ENCODE peak calls at places on chromosome 6, in five cellular contexts. One of them, this sample, is unnamed.

GRCh38 chr6:89348372-89348771 is 4.2 kb downstream of the UBE2J1 start:
- DNase-seq in uterus: no peak
- DNase-seq in brain microvascular endothelial cell: no peak
- DNase-seq in right cardiac atrium: no peak
- DNase-seq in breast epithelium: no peak
- DNase-seq in this sample: no peak

GRCh38 chr6:9467746-9468145 is 947.1 kb downstream of the TFAP2A start:
- DNase-seq in breast epithelium: peak
- DNase-seq in brain microvascular endothelial cell: peak
- DNase-seq in right cardiac atrium: no peak
- DNase-seq in uterus: no peak
- DNase-seq in this sample: no peak

GRCh38 chr6:88813045-88813444 is 150.4 kb downstream of the RNGTT start:
- DNase-seq in right cardiac atrium: no peak
- DNase-seq in brain microvascular endothelial cell: no peak
- DNase-seq in uterus: no peak
- DNase-seq in breast epithelium: no peak
- DNase-seq in this sample: no peak

GRCh38 chr6:12483712-12484111 is 193.6 kb downstream of the EDN1 start:
- DNase-seq in uterus: no peak
- DNase-seq in breast epithelium: no peak
- DNase-seq in right cardiac atrium: no peak
- DNase-seq in brain microvascular endothelial cell: peak
- DNase-seq in this sample: no peak

GRCh38 chr6:93675856-93676255 is 256.5 kb upstream of the EPHA7 start:
- DNase-seq in breast epithelium: no peak
- DNase-seq in brain microvascular endothelial cell: no peak
- DNase-seq in uterus: no peak
- DNase-seq in right cardiac atrium: no peak
- DNase-seq in this sample: no peak

GRCh38 chr6:11113038-11113437 is 1.5 kb upstream of the ERVFRD-1 start:
- DNase-seq in breast epithelium: no peak
- DNase-seq in right cardiac atrium: no peak
- DNase-seq in brain microvascular endothelial cell: no peak
- DNase-seq in uterus: no peak
- DNase-seq in this sample: no peak

GRCh38 chr6:158645064-158646022 is 800 bp upstream of the DYNLT1 start:
- DNase-seq in brain microvascular endothelial cell: no peak
- DNase-seq in breast epithelium: no peak
- DNase-seq in right cardiac atrium: no peak
- DNase-seq in uterus: no peak
- DNase-seq in this sample: no peak

GRCh38 chr6:105968230-105968954 is 117.7 kb upstream of the PRDM1 start:
- DNase-seq in uterus: no peak
- DNase-seq in brain microvascular endothelial cell: no peak
- DNase-seq in right cardiac atrium: no peak
- DNase-seq in breast epithelium: no peak
- DNase-seq in this sample: no peak

GRCh38 chr6:32105433-32105832 is 3.7 kb downstream of the TNXB start:
- DNase-seq in brain microvascular endothelial cell: peak
- DNase-seq in uterus: no peak
- DNase-seq in right cardiac atrium: peak
- DNase-seq in breast epithelium: no peak
- DNase-seq in this sample: no peak

GRCh38 chr6:35539223-35539622 is 26.5 kb upstream of the TULP1 start:
- DNase-seq in breast epithelium: no peak
- DNase-seq in brain microvascular endothelial cell: no peak
- DNase-seq in uterus: no peak
- DNase-seq in right cardiac atrium: no peak
- DNase-seq in this sample: no peak

GRCh38 chr6:15575357-15576037 is 87.3 kb downstream of the DTNBP1 start:
- DNase-seq in right cardiac atrium: no peak
- DNase-seq in breast epithelium: no peak
- DNase-seq in uterus: no peak
- DNase-seq in brain microvascular endothelial cell: no peak
- DNase-seq in this sample: no peak

GRCh38 chr6:129114992-129115391 is 232.1 kb downstream of the LAMA2 start:
- DNase-seq in breast epithelium: no peak
- DNase-seq in uterus: no peak
- DNase-seq in brain microvascular endothelial cell: no peak
- DNase-seq in right cardiac atrium: no peak
- DNase-seq in this sample: no peak

GRCh38 chr6:148761532-148761951 is 14.7 kb downstream of the UST start:
- DNase-seq in uterus: peak
- DNase-seq in brain microvascular endothelial cell: peak
- DNase-seq in breast epithelium: no peak
- DNase-seq in right cardiac atrium: peak
- DNase-seq in this sample: peak

GRCh38 chr6:129402244-129402643 is 307.7 kb downstream of the ARHGAP18 start:
- DNase-seq in uterus: no peak
- DNase-seq in right cardiac atrium: no peak
- DNase-seq in brain microvascular endothelial cell: no peak
- DNase-seq in breast epithelium: no peak
- DNase-seq in this sample: no peak

GRCh38 chr6:26569433-26569764 is 27.4 kb upstream of the ABT1 start:
- DNase-seq in right cardiac atrium: no peak
- DNase-seq in breast epithelium: no peak
- DNase-seq in uterus: no peak
- DNase-seq in brain microvascular endothelial cell: no peak
- DNase-seq in this sample: no peak
- H3K27ac ChIP-seq in right cardiac atrium: no peak
- H3K27ac ChIP-seq in breast epithelium: peak
- H3K27ac ChIP-seq in uterus: no peak
- H3K27ac ChIP-seq in brain microvascular endothelial cell: no peak
- H3K27ac ChIP-seq in this sample: no peak

DNA sequence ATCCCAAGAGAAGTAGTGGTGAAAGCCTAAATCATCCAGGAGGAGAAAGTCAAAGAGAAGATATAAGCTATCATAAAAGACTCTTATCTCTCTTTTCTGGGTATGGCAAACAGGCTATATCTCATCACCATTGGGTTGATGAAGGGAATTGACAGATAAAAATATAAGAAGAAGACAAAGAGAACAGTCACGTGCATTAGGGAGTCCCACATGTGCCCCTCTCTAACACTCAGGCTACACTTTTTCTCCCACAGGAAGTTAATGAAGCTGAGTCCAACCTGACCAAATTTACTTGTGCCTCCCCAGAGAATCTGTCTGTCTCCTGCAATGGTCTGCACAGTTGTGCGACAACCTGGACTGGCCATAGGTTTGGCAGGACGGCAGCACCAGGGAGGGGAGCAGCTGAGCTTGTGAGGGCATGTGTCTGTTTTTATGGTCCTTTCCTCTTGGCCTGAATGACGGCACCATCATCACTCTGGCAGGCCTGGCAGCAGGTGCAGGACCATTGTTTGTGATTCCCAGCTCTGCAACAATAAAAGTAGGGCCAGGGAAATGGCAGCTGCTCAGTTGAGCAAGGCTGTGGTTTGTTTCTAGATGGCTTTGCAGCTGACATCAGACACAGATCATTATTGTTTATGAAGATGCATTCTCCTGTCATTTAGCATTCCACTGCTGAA is 144.5 kb upstream of the MCHR2 start:
- DNase-seq in right cardiac atrium: no peak
- DNase-seq in breast epithelium: no peak
- DNase-seq in brain microvascular endothelial cell: no peak
- DNase-seq in uterus: no peak
- DNase-seq in this sample: no peak
- H3K27ac ChIP-seq in right cardiac atrium: no peak
- H3K27ac ChIP-seq in breast epithelium: no peak
- H3K27ac ChIP-seq in brain microvascular endothelial cell: no peak
- H3K27ac ChIP-seq in uterus: no peak
- H3K27ac ChIP-seq in this sample: no peak

DNA sequence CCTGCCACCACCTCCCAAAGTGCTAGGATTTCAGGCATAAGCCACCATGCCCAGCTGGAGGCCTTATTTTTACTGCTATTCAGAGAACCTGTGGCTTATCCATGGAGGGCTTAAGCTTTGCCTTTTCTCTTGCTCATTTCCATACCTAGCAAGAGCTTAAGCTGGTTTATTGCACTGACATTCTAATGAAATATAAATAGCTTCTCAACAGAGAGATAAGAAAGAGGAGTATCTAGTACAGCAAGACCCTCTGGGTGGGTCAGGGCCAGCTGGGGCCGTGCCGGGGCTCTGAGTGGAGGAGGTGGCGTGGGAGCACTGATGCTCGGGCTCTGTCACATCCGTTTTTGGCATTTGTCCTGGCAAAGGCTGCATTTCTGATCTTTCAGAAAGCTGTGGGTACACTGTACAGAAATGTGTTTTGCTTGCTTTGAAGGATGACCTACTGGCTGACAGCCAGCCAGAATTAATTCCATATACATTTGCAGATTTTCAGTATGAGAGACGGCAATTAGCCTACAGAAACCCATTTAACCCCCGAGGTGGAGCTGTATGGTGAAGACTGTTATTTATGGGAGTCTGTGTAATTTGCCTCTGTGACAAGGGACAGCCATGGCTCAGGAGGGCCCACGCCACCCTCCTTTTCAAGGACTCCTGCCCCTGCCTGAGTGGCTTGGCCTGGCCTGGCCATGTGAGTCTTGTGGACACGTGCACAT is 181.6 kb upstream of the AKAP12 start:
- DNase-seq in brain microvascular endothelial cell: no peak
- DNase-seq in right cardiac atrium: peak
- DNase-seq in breast epithelium: no peak
- DNase-seq in uterus: no peak
- DNase-seq in this sample: no peak
- H3K27ac ChIP-seq in brain microvascular endothelial cell: peak
- H3K27ac ChIP-seq in right cardiac atrium: peak
- H3K27ac ChIP-seq in breast epithelium: no peak
- H3K27ac ChIP-seq in uterus: peak
- H3K27ac ChIP-seq in this sample: no peak

GRCh38 chr6:147285087-147285855 is 81.1 kb downstream of the STXBP5 start:
- DNase-seq in breast epithelium: no peak
- DNase-seq in brain microvascular endothelial cell: no peak
- DNase-seq in right cardiac atrium: no peak
- DNase-seq in uterus: no peak
- DNase-seq in this sample: no peak

GRCh38 chr6:147281895-147282565 is 77.8 kb downstream of the STXBP5 start:
- DNase-seq in brain microvascular endothelial cell: no peak
- DNase-seq in uterus: no peak
- DNase-seq in right cardiac atrium: no peak
- DNase-seq in breast epithelium: no peak
- DNase-seq in this sample: no peak

GRCh38 chr6:147283460-147283859 is 79.2 kb downstream of the STXBP5 start:
- DNase-seq in breast epithelium: no peak
- DNase-seq in right cardiac atrium: no peak
- DNase-seq in brain microvascular endothelial cell: no peak
- DNase-seq in uterus: peak
- DNase-seq in this sample: no peak

GRCh38 chr6:147279423-147279822 is 75.2 kb downstream of the STXBP5 start:
- DNase-seq in brain microvascular endothelial cell: no peak
- DNase-seq in uterus: no peak
- DNase-seq in right cardiac atrium: no peak
- DNase-seq in breast epithelium: no peak
- DNase-seq in this sample: no peak

GRCh38 chr6:147282566-147282959 is 78.3 kb downstream of the STXBP5 start:
- DNase-seq in uterus: no peak
- DNase-seq in right cardiac atrium: no peak
- DNase-seq in breast epithelium: no peak
- DNase-seq in brain microvascular endothelial cell: no peak
- DNase-seq in this sample: no peak
- H3K27ac ChIP-seq in uterus: no peak
- H3K27ac ChIP-seq in right cardiac atrium: no peak
- H3K27ac ChIP-seq in breast epithelium: no peak
- H3K27ac ChIP-seq in brain microvascular endothelial cell: no peak
- H3K27ac ChIP-seq in this sample: no peak

DNA sequence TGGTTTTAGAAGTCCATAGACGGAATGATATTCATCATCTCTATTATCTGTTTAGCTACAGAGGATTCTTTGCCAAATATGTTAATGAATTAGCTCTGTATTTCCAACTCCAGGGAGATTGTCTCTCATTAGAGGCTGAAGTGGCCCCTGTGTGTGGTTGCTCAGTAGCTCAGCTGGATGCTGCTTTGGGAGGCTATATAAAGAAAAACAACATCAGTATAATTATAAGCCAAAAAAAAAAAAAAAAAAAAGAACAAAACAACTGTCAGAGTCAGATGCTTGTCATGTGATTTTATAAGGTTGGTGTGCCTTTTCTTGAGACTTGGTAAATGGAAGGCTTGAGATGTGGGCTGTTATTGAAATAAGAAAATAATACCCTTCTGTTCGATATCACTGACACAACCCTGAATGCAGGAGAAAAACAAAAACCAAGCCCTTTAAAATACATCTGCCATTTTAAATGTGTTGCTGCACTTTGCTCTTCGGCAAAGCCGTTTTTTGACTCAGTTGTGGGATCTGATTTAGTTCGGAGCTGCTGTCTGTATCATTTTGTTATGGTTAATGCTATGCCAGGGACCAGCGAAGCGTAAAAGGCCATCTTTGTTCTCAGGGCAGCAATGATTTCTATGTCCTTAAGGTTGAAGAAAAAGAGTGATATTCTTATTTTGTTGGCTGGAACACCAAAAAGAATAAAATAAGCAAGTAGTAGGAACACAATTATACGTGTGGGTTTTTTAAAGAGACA is 422.6 kb downstream of the QKI start:
- DNase-seq in right cardiac atrium: no peak
- DNase-seq in breast epithelium: no peak
- DNase-seq in uterus: no peak
- DNase-seq in brain microvascular endothelial cell: no peak
- DNase-seq in this sample: no peak
- H3K27ac ChIP-seq in right cardiac atrium: peak
- H3K27ac ChIP-seq in breast epithelium: no peak
- H3K27ac ChIP-seq in uterus: peak
- H3K27ac ChIP-seq in brain microvascular endothelial cell: no peak
- H3K27ac ChIP-seq in this sample: no peak

GRCh38 chr6:142296975-142297604 is 4.7 kb upstream of the ADGRG6 start:
- DNase-seq in uterus: no peak
- DNase-seq in brain microvascular endothelial cell: no peak
- DNase-seq in right cardiac atrium: no peak
- DNase-seq in breast epithelium: no peak
- DNase-seq in this sample: no peak

GRCh38 chr6:142293121-142293520 is 8.7 kb upstream of the ADGRG6 start:
- DNase-seq in brain microvascular endothelial cell: no peak
- DNase-seq in right cardiac atrium: no peak
- DNase-seq in breast epithelium: no peak
- DNase-seq in uterus: no peak
- DNase-seq in this sample: no peak

GRCh38 chr6:142297605-142297995 is 4.2 kb upstream of the ADGRG6 start:
- DNase-seq in breast epithelium: no peak
- DNase-seq in uterus: no peak
- DNase-seq in right cardiac atrium: no peak
- DNase-seq in brain microvascular endothelial cell: no peak
- DNase-seq in this sample: no peak

GRCh38 chr6:142292191-142292924 is 9.4 kb upstream of the ADGRG6 start:
- DNase-seq in right cardiac atrium: no peak
- DNase-seq in uterus: no peak
- DNase-seq in breast epithelium: no peak
- DNase-seq in brain microvascular endothelial cell: no peak
- DNase-seq in this sample: no peak

GRCh38 chr6:142294681-142295080 is 7.1 kb upstream of the ADGRG6 start:
- DNase-seq in right cardiac atrium: no peak
- DNase-seq in breast epithelium: no peak
- DNase-seq in brain microvascular endothelial cell: no peak
- DNase-seq in uterus: no peak
- DNase-seq in this sample: no peak
- H3K27ac ChIP-seq in right cardiac atrium: no peak
- H3K27ac ChIP-seq in breast epithelium: no peak
- H3K27ac ChIP-seq in brain microvascular endothelial cell: no peak
- H3K27ac ChIP-seq in uterus: no peak
- H3K27ac ChIP-seq in this sample: no peak